ENCODE peak calls at places on chromosome X, in six cellular contexts. R is HEK293T; P is HS-5; G is activated CD4-positive, alpha-beta T cell treated with anti-CD3 and anti-CD28 coated beads, Interleukin-2, amount 50 U/mL, for 24 hours; B is NCI-H748 treated with DMSO at 0.1 percent for 48 hours; I is fibroblast of mammary gland. S is an unnamed sample.

GRCh38 chrX:103376118-103376978 is at the start of gene BEX3:
- DNase-seq in G (no peak), I (peak; percentile 58), R (peak; percentile 69), B (peak; percentile 19), P (no peak), S (peak; percentile 74)

GRCh38 chrX:7574325-7574724 is 268.6 kb upstream of the VCX start:
- DNase-seq in G (no peak), P (no peak), I (peak; percentile 8), B (no peak), R (no peak), S (no peak)

GRCh38 chrX:103640401-103641155 is 11.8 kb downstream of the TCEAL1 start:
- DNase-seq in G (no peak), B (no peak), P (no peak), I (peak; percentile 54), R (no peak), S (no peak)

GRCh38 chrX:129721414-129721813 is 17.4 kb upstream of the XPNPEP2 start:
- DNase-seq in P (no peak), B (no peak), R (no peak), G (no peak), I (no peak), S (peak; percentile 16)

GRCh38 chrX:9534686-9535085 is 69.8 kb downstream of the TBL1X start:
- DNase-seq in G (no peak), B (no peak), R (no peak), P (no peak), I (peak; percentile 49), S (no peak)

GRCh38 chrX:72271812-72272211 is 5.2 kb downstream of the RPS4X start:
- DNase-seq in P (no peak), G (no peak), B (no peak), R (no peak), I (no peak), S (no peak)

GRCh38 chrX:63754860-63755579 is 30.0 kb downstream of the ARHGEF9 start:
- DNase-seq in P (peak; percentile 67), B (peak; percentile 58), I (peak; percentile 92), R (peak; percentile 86), G (peak; percentile 59), S (peak; percentile 96)

GRCh38 chrX:44282753-44283152 is 60.7 kb downstream of the EFHC2 start:
- DNase-seq in R (no peak), P (no peak), G (no peak), B (no peak), I (no peak), S (no peak)

GRCh38 chrX:139642241-139642927 is 65.6 kb downstream of the MCF2 start:
- DNase-seq in G (no peak), P (no peak), B (no peak), R (no peak), I (peak; percentile 18), S (no peak)

GRCh38 chrX:15321447-15321846 is 6.0 kb upstream of the ASB11 start:
- DNase-seq in I (no peak), R (no peak), G (no peak), B (no peak), P (no peak), S (no peak)

GRCh38 chrX:136209016-136209738 is 42.0 kb downstream of the MAP7D3 start:
- DNase-seq in G (no peak), B (no peak), R (peak; percentile 69), I (peak; percentile 68), P (no peak), S (no peak)

GRCh38 chrX:125439194-125439849 is 119.7 kb downstream of the TEX13C start:
- DNase-seq in P (no peak), G (no peak), B (no peak), R (no peak), I (no peak), S (no peak)

GRCh38 chrX:29231800-29232199 is 644.6 kb downstream of the IL1RAPL1 start:
- DNase-seq in P (no peak), R (no peak), I (peak; percentile 8), B (no peak), G (no peak), S (no peak)

GRCh38 chrX:56530011-56530410 is 33.4 kb upstream of the UBQLN2 start:
- DNase-seq in B (no peak), G (no peak), P (no peak), R (no peak), I (no peak), S (no peak)

GRCh38 chrX:31337332-31337731 is 265.5 kb upstream of the FTHL17 start:
- DNase-seq in R (no peak), P (no peak), B (no peak), G (no peak), I (no peak), S (no peak)

GRCh38 chrX:54411732-54412131 is 28.5 kb upstream of the TSR2 start:
- DNase-seq in R (no peak), B (no peak), I (no peak), G (no peak), P (no peak), S (no peak)

GRCh38 chrX:13067842-13068241 is 23.4 kb upstream of the FAM9C start:
- DNase-seq in G (no peak), I (no peak), R (no peak), B (no peak), P (no peak), S (no peak)

GRCh38 chrX:41014776-41015175 is 70.5 kb upstream of the USP9X start:
- DNase-seq in P (no peak), B (no peak), R (no peak), G (no peak), I (peak; percentile 76), S (no peak)

GRCh38 chrX:14922437-14922836 is 49.2 kb downstream of the MOSPD2 start:
- DNase-seq in I (peak; percentile 77), P (peak; percentile 33), R (no peak), B (no peak), G (no peak), S (no peak)

GRCh38 chrX:48818866-48819265 is 7.4 kb upstream of the ERAS start:
- DNase-seq in R (no peak), P (no peak), I (no peak), B (no peak), G (no peak), S (no peak)

GRCh38 chrX:112935029-112935428 is 94.4 kb upstream of the AMOT start:
- DNase-seq in R (no peak), I (no peak), P (no peak), B (no peak), G (no peak), S (no peak)

GRCh38 chrX:110442631-110443030 is 84.0 kb downstream of the RTL9 start:
- DNase-seq in G (no peak), B (peak; percentile 11), P (no peak), I (peak; percentile 36), R (peak; percentile 70), S (no peak)

GRCh38 chrX:154029439-154029838 is 9.7 kb upstream of the IRAK1 start:
- DNase-seq in I (no peak), G (no peak), P (no peak), B (no peak), R (no peak), S (no peak)

GRCh38 chrX:129636175-129636681 is 18.5 kb downstream of the APLN start:
- DNase-seq in R (no peak), P (no peak), B (no peak), G (no peak), I (no peak), S (no peak)

GRCh38 chrX:142576615-142577014 is 371.5 kb upstream of the MAGEC2 start:
- DNase-seq in I (no peak), G (no peak), R (no peak), P (no peak), B (no peak), S (no peak)

GRCh38 chrX:154540897-154541535 is 5.6 kb downstream of the G6PD start:
- DNase-seq in I (no peak), P (no peak), B (no peak), R (no peak), G (no peak), S (no peak)

GRCh38 chrX:46703980-46704379 is 54.9 kb downstream of the SLC9A7 start:
- DNase-seq in R (no peak), G (no peak), B (no peak), I (no peak), P (no peak), S (no peak)

GRCh38 chrX:2283111-2283847 is 217.5 kb downstream of the DHRSX start:
- DNase-seq in B (no peak), G (no peak), I (peak; percentile 9), P (no peak), R (no peak), S (no peak)

GRCh38 chrX:153336128-153336894 is 2.4 kb downstream of the ZNF275 start:
- DNase-seq in B (no peak), R (no peak), P (no peak), G (no peak), I (no peak), S (no peak)

GRCh38 chrX:2610246-2611170 is 80.6 kb upstream of the CD99 start:
- DNase-seq in B (no peak), G (no peak), I (no peak), P (no peak), R (no peak), S (no peak)

GRCh38 chrX:130028196-130028595 is 45.8 kb downstream of the BCORL1 start:
- DNase-seq in P (peak; percentile 13), I (peak; percentile 61), B (no peak), R (peak; percentile 74), G (peak; percentile 3), S (no peak)

S was measured in ascending aorta.